ENCODE peak calls at places on chromosomes 6 and 20, in six cellular contexts. F is progenitor cell of endocrine pancreas, B is AG04449, W is AG10803, K is cardiac fibroblast, A is prostate gland. T is an unnamed sample.

GRCh38 chr6:18302561-18303439 is 38.5 kb upstream of the DEK start:
- DNase-seq in F (no peak), B (no peak), W (peak), K (peak), A (no peak), T (no peak)

GRCh38 chr20:11234181-11234969 is 560.6 kb upstream of the JAG1 start:
- DNase-seq in F (no peak), B (no peak), W (no peak), K (peak), A (no peak), T (no peak)

GRCh38 chr6:84605308-84605707 is 159.1 kb downstream of the TBX18 start:
- DNase-seq in F (no peak), B (no peak), W (no peak), K (no peak), A (no peak), T (no peak)

GRCh38 chr6:15207923-15208322 is 37.9 kb upstream of the JARID2 start:
- DNase-seq in F (no peak), B (no peak), W (peak), K (peak), A (no peak), T (no peak)

GRCh38 chr20:771741-772464 is 3.6 kb upstream of the SLC52A3 start:
- DNase-seq in F (no peak), B (no peak), W (no peak), K (no peak), A (no peak), T (no peak)

GRCh38 chr6:63643862-63644261 is 8.3 kb downstream of the PHF3 start:
- DNase-seq in F (no peak), B (no peak), W (peak), K (peak), A (no peak), T (no peak)

GRCh38 chr20:50189681-50190250 is 864 bp upstream of the CEBPB start:
- DNase-seq in F (peak), B (no peak), W (no peak), K (no peak), A (no peak), T (no peak)

GRCh38 chr6:38638941-38639497 is 710 bp downstream of the BTBD9 start:
- DNase-seq in F (peak), B (no peak), W (peak), K (peak), A (no peak), T (no peak)

GRCh38 chr20:13817342-13817741 is 32.5 kb downstream of the NDUFAF5 start:
- DNase-seq in F (no peak), B (no peak), W (no peak), K (peak), A (no peak), T (no peak)

GRCh38 chr6:134351615-134352474 is 33.9 kb upstream of the SGK1 start:
- DNase-seq in F (no peak), B (no peak), W (no peak), K (no peak), A (no peak), T (no peak)

GRCh38 chr6:43310624-43311023 is 2.0 kb upstream of the CRIP3 start:
- DNase-seq in F (no peak), B (no peak), W (no peak), K (no peak), A (no peak), T (no peak)
- TF ChIP-seq CTCF in F (no peak), B (no peak), W (no peak), K (no peak), A (no peak), T (no peak)

DNA sequence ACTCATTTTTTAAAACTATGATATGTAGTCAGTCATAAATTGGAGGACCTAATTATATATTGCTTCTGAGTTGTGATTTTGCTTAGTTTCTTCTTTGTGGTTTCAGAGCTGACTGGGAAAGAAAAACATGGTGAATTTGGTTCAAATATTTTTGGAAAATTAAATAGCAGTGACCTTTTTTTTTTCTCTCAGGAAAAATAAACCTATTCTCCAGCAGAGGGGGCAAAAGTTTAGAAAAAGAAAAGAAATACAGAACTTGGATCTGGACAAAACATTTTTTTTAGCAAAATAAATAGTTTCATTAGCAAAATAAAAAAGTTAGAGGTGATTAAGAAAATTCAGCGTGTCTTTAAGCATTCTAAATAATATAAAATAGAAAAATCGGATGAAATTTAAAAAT is 10.2 kb downstream of the COL10A1 start:
- DNase-seq in F (no peak), B (no peak), W (peak), K (peak), A (no peak), T (no peak)
- TF ChIP-seq CTCF in F (peak), B (no peak), W (peak), K (peak), A (peak), T (peak)

DNA sequence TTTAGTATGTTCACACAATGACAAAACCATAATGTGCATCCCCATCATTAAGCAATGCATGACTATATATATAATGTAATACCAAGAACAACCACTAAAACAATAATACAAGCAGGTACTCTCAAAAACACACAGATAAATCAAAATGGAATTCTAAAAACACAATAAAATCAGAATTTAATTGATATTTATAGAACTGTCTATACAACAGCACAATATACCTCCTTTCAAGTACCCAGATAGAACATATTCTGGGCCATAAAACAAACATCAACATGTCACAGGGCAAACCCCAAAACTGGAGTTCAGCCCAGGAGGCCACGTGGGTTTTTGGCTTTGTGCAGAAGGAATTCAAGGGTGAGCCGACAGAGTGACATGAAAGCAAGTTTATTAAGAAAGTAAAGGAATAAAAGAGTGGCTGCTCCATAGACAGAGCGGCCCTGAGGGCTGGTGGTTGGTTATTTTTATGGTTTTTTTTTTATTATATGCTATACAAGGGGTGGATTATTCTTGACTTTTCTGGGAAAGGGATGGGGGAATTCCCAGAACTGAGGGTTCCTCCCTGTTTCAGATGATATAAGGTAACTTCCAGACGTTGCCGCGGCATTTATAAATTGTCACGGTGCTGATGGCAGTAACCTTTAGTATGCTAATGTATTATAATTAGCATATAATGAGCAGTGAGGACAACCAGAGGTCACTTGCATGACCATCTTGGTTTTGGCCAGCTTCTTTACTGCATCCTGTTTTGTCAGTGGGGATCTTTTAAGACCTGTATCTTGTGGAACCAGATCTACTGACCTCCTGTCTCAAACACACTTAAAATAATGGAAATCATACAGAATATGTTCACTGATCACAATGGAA is 5.6 kb downstream of the RAB23 start:
- DNase-seq in F (no peak), B (no peak), W (peak), K (peak), A (peak), T (no peak)
- TF ChIP-seq CTCF in F (peak), B (no peak), W (peak), K (no peak), A (peak), T (peak)

GRCh38 chr6:25472314-25472713 is 179.7 kb upstream of the SCGN start:
- DNase-seq in F (no peak), B (no peak), W (no peak), K (no peak), A (no peak), T (no peak)

GRCh38 chr6:25465931-25466330 is 186.1 kb upstream of the SCGN start:
- DNase-seq in F (no peak), B (no peak), W (no peak), K (no peak), A (no peak), T (no peak)

GRCh38 chr6:25473447-25473846 is 178.6 kb upstream of the SCGN start:
- DNase-seq in F (no peak), B (no peak), W (no peak), K (no peak), A (no peak), T (no peak)

GRCh38 chr6:25468881-25469280 is 183.1 kb upstream of the SCGN start:
- DNase-seq in F (no peak), B (no peak), W (no peak), K (no peak), A (no peak), T (no peak)

GRCh38 chr6:25469797-25470388 is 182.1 kb upstream of the SCGN start:
- DNase-seq in F (no peak), B (no peak), W (no peak), K (no peak), A (no peak), T (no peak)
- TF ChIP-seq CTCF in F (peak), B (no peak), W (peak), K (peak), A (peak), T (peak)

DNA sequence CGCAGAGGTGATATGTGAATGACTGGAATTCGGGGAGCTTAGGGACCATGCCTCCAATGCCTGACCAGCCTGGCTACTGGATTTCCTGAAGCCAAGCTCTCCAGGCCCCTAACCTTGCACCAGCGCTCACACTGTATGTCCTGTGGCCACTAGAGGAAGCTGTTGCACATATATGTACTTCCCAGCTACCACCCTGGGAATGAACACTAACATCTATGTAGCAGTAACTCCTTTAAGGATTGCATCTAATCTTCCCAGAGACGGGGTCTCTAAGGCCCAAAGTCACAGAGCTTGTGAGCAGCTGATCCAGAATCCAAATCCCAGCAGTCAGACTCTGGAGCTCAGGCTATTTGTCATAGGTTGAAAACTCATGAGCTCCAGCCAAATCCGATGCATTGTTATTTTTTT is 20.4 kb upstream of the BPIFB1 start:
- DNase-seq in F (peak), B (no peak), W (peak), K (peak), A (no peak), T (no peak)
- TF ChIP-seq CTCF in F (peak), B (peak), W (peak), K (peak), A (peak), T (peak)

GRCh38 chr6:168261234-168261633 is 58.3 kb downstream of the DACT2 start:
- DNase-seq in F (no peak), B (no peak), W (no peak), K (no peak), A (no peak), T (no peak)
- TF ChIP-seq CTCF in F (no peak), B (no peak), W (no peak), K (no peak), A (no peak), T (no peak)

DNA sequence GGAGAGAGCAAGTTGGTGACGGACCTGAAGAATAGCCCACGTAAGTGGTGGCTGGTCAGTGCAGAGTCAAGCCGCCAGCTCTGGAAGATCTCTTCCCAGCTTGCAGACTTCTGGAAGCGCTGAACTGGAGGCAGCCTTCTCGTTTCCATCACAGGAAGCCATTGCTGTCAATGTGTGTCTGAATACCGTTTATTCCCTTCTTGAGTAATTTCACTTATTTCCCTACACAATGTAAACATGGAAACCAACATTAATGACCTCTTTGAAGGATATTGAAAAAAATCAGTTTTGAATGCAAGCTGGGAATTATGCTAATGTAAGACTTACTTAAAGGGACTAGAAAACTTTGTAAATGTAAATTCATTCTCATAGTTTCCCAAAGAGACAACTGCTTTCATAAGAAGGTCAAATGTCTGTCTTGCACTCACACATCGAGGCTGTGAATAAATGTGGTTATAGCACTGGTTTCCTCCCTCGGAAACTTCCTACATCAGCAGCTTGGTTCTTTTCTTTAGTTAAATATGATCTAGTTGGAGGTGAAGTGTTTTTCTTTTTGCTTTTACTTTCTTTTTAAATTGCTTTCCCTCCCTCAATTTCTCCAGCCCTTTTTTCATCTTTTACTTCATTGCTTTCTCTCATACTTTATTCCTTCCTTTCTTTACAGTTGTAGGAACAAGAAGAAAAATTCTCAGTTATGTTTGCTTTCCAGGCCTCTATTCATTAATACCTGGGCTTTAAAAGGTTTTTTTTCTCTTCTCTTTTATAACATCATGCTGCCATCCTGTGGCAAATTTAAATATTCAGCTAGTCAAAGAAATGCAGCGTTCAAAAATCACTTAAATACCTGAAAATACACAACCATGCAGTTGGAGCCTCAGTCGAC is 108.2 kb downstream of the TNFAIP3 start:
- DNase-seq in F (no peak), B (no peak), W (peak), K (peak), A (no peak), T (no peak)
- TF ChIP-seq CTCF in F (peak), B (no peak), W (peak), K (peak), A (no peak), T (peak)

GRCh38 chr20:51380401-51381385 is 161.8 kb downstream of the NFATC2 start:
- DNase-seq in F (no peak), B (no peak), W (no peak), K (no peak), A (no peak), T (no peak)
- TF ChIP-seq CTCF in F (no peak), B (no peak), W (no peak), K (no peak), A (no peak), T (no peak)

DNA sequence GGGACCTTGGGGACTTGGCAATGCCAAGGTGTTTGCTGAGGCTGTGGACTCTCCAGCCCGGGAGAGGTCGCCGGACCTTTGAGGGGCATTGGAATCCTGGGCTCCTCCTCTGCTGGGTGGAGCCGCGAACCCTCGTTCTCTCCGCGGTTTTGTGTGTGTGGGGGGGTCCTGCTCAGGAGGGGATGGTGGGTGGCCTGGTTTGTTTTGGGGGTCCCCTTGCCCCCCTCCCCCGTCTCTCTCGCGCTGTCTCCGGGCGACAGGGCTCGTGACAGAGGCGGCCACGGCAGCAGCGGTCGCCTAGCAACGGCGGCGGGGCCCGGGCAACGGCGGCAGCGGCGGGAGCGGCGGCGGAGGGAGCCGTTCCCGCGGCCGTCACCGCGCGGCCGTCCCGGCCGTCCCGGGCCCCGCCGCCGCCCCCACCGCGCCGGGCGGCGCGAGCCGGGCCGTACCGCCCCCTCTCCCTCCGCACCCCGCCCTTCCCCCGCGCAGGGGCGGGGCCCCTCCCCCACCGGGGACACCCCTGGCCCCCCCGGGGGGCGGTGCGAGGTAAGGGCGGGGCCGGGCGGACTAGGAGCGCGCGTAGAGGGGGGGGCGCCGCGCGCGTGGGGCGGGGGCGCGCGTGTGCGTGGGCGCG is 7.8 kb downstream of the SYNGAP1 start:
- DNase-seq in F (no peak), B (no peak), W (no peak), K (no peak), A (peak), T (no peak)
- TF ChIP-seq CTCF in F (no peak), B (peak), W (peak), K (peak), A (no peak), T (no peak)

GRCh38 chr6:55469829-55470438 is 109.1 kb downstream of the HMGCLL1 start:
- DNase-seq in F (no peak), B (no peak), W (no peak), K (peak), A (no peak), T (no peak)
- TF ChIP-seq CTCF in F (no peak), B (no peak), W (no peak), K (no peak), A (no peak), T (no peak)

T was measured in type B pancreatic cell.